ENCODE peak calls at places on chromosomes 12 and 14, in nine cellular contexts. A is ACHN; K is activated CD4-positive, alpha-beta T cell treated with anti-CD3 and anti-CD28 coated beads, Interleukin-2, amount 50 U/mL, for 1 hour; I is NCI-H510A treated with DMSO at 0.1 percent for 48 hours; Y is CD4-positive, CD25-positive, alpha-beta regulatory T cell; Z is renal cortical epithelial cell; E is mucosa of descending colon; T is H9; J is pons. V is an unnamed sample.

GRCh38 chr14:23056257-23056955 is 914 bp downstream of the CDH24 start:
- DNase-seq in A (peak; percentile 70), K (peak; percentile 67), I (no peak), Y (peak; percentile 59), Z (peak; percentile 47), E (no peak), T (peak; percentile 87), J (peak; percentile 53), V (peak; percentile 81)

GRCh38 chr12:117155278-117156060 is 34.8 kb downstream of the FBXO21 start:
- DNase-seq in A (peak; percentile 93), K (peak; percentile 74), I (peak; percentile 95), Y (peak; percentile 49), Z (peak; percentile 68), E (peak; percentile 76), T (peak; percentile 100), J (no peak), V (peak; percentile 85)

GRCh38 chr12:65824314-65824563 is at the start of gene HMGA2:
- DNase-seq in A (peak; percentile 87), K (no peak), I (no peak), Y (no peak), Z (peak; percentile 61), E (peak; percentile 59), T (no peak), J (no peak), V (peak; percentile 68)

GRCh38 chr14:39967885-39968284 is 535.7 kb upstream of the FBXO33 start:
- DNase-seq in A (no peak), K (no peak), I (no peak), Y (no peak), Z (no peak), E (no peak), T (no peak), J (no peak), V (no peak)

GRCh38 chr14:22513066-22513812 is 75.8 kb downstream of the DAD1 start:
- DNase-seq in A (no peak), K (no peak), I (no peak), Y (no peak), Z (no peak), E (no peak), T (no peak), J (peak; percentile 11), V (no peak)

GRCh38 chr12:130919115-130919514 is 34.6 kb upstream of the ADGRD1 start:
- DNase-seq in A (no peak), K (no peak), I (no peak), Y (no peak), Z (no peak), E (no peak), T (no peak), J (no peak), V (no peak)

GRCh38 chr14:80638620-80639215 is 302.8 kb downstream of the CEP128 start:
- DNase-seq in A (peak; percentile 36), K (no peak), I (no peak), Y (no peak), Z (peak; percentile 69), E (no peak), T (no peak), J (no peak), V (no peak)

GRCh38 chr14:76293221-76293620 is 82.7 kb upstream of the ESRRB start:
- DNase-seq in A (no peak), K (no peak), I (no peak), Y (no peak), Z (no peak), E (no peak), T (no peak), J (no peak), V (no peak)

GRCh38 chr12:94769040-94769420 is 118.7 kb upstream of the TMCC3 start:
- DNase-seq in A (no peak), K (no peak), I (no peak), Y (no peak), Z (no peak), E (no peak), T (no peak), J (no peak), V (no peak)

GRCh38 chr12:111766608-111767361 is at the start of gene ALDH2:
- DNase-seq in A (peak; percentile 62), K (peak; percentile 8), I (peak; percentile 47), Y (no peak), Z (no peak), E (peak; percentile 85), T (peak; percentile 93), J (peak; percentile 70), V (peak; percentile 92)

GRCh38 chr12:58086930-58087329 is 145.6 kb downstream of the ATP23 start:
- DNase-seq in A (no peak), K (no peak), I (no peak), Y (no peak), Z (no peak), E (no peak), T (no peak), J (no peak), V (no peak)

GRCh38 chr12:51009038-51009437 is 17.1 kb downstream of the SLC11A2 start:
- DNase-seq in A (peak; percentile 83), K (peak; percentile 58), I (no peak), Y (peak; percentile 29), Z (peak; percentile 80), E (peak; percentile 73), T (no peak), J (peak; percentile 93), V (peak; percentile 88)

GRCh38 chr12:123705935-123706334 is 6.2 kb upstream of the ATP6V0A2 start:
- DNase-seq in A (peak; percentile 38), K (no peak), I (no peak), Y (no peak), Z (no peak), E (no peak), T (no peak), J (no peak), V (no peak)

GRCh38 chr14:48792376-48793024 is 793.7 kb downstream of the RPS29 start:
- DNase-seq in A (no peak), K (no peak), I (no peak), Y (no peak), Z (peak; percentile 23), E (no peak), T (peak; percentile 33), J (no peak), V (peak; percentile 37)

GRCh38 chr12:2535583-2536187 is 259.1 kb upstream of the FKBP4 start:
- DNase-seq in A (no peak), K (no peak), I (no peak), Y (no peak), Z (no peak), E (no peak), T (no peak), J (no peak), V (peak; percentile 29)

GRCh38 chr12:24955853-24956252 is 7.0 kb upstream of the BCAT1 start:
- DNase-seq in A (no peak), K (no peak), I (no peak), Y (no peak), Z (no peak), E (no peak), T (peak; percentile 85), J (no peak), V (no peak)

GRCh38 chr12:45234134-45234865 is 18.4 kb downstream of the ANO6 start:
- DNase-seq in A (peak; percentile 96), K (no peak), I (no peak), Y (no peak), Z (peak; percentile 98), E (no peak), T (peak; percentile 79), J (no peak), V (no peak)

GRCh38 chr14:68020999-68021663 is 201.6 kb downstream of the RAD51B start:
- DNase-seq in A (no peak), K (no peak), I (peak; percentile 84), Y (no peak), Z (no peak), E (no peak), T (no peak), J (no peak), V (no peak)

GRCh38 chr14:93937519-93937918 is 10.4 kb downstream of the FAM181A start:
- DNase-seq in A (no peak), K (no peak), I (no peak), Y (no peak), Z (no peak), E (no peak), T (no peak), J (peak; percentile 17), V (no peak)